ENCODE peak calls at places on chromosomes 6 and 20, in nine cellular contexts. M, C, L, Z, S, W, B, J and P are unnamed samples.

GRCh38 chr6:113776998-113777397 is 80.1 kb upstream of the MARCKS start:
- DNase-seq in M (no peak), C (peak; percentile 70), L (no peak), Z (no peak), S (no peak), W (no peak), B (no peak), J (no peak), P (no peak)

GRCh38 chr6:170142559-170142958 is 148.3 kb downstream of the DLL1 start:
- DNase-seq in M (no peak), C (no peak), L (no peak), Z (no peak), S (no peak), W (no peak), B (no peak), J (no peak), P (no peak)

GRCh38 chr6:43703512-43704429 is 16.2 kb upstream of the MRPS18A start:
- DNase-seq in M (no peak), C (no peak), L (no peak), Z (no peak), S (no peak), W (no peak), B (no peak), J (no peak), P (no peak)

GRCh38 chr20:63652192-63652980 is 838 bp downstream of the STMN3 start:
- DNase-seq in M (peak; percentile 39), C (peak; percentile 32), L (no peak), Z (peak; percentile 50), S (no peak), W (no peak), B (peak; percentile 70), J (peak; percentile 45), P (no peak)

GRCh38 chr20:37356387-37356786 is 10.4 kb downstream of the SRC start:
- DNase-seq in M (no peak), C (no peak), L (no peak), Z (no peak), S (peak; percentile 68), W (peak; percentile 66), B (peak; percentile 80), J (no peak), P (peak; percentile 54)

GRCh38 chr20:11329271-11329670 is 588.4 kb upstream of the BTBD3 start:
- DNase-seq in M (no peak), C (no peak), L (no peak), Z (no peak), S (no peak), W (no peak), B (no peak), J (no peak), P (no peak)

GRCh38 chr20:10605547-10606195 is 68.1 kb downstream of the JAG1 start:
- DNase-seq in M (no peak), C (no peak), L (no peak), Z (no peak), S (no peak), W (no peak), B (no peak), J (no peak), P (no peak)

GRCh38 chr20:19921349-19921793 is 95.8 kb upstream of the NAA20 start:
- DNase-seq in M (no peak), C (peak; percentile 39), L (no peak), Z (no peak), S (peak; percentile 48), W (no peak), B (no peak), J (no peak), P (peak; percentile 61)

GRCh38 chr6:17381429-17382147 is 11.8 kb upstream of the CAP2 start:
- DNase-seq in M (no peak), C (no peak), L (no peak), Z (no peak), S (peak; percentile 50), W (no peak), B (no peak), J (no peak), P (no peak)

GRCh38 chr6:25558155-25558817 is 93.7 kb upstream of the SCGN start:
- DNase-seq in M (no peak), C (no peak), L (no peak), Z (no peak), S (no peak), W (no peak), B (no peak), J (no peak), P (no peak)

GRCh38 chr20:36093025-36093803 is 61.3 kb upstream of the EPB41L1 start:
- DNase-seq in M (peak; percentile 37), C (no peak), L (peak; percentile 27), Z (peak; percentile 30), S (no peak), W (peak; percentile 77), B (peak; percentile 72), J (peak; percentile 31), P (peak; percentile 59)

GRCh38 chr6:157151029-157151428 is 172.3 kb downstream of the TMEM242 start:
- DNase-seq in M (no peak), C (no peak), L (no peak), Z (no peak), S (no peak), W (no peak), B (no peak), J (no peak), P (no peak)

GRCh38 chr20:48189177-48189576 is 403.9 kb upstream of the SULF2 start:
- DNase-seq in M (no peak), C (no peak), L (no peak), Z (no peak), S (no peak), W (no peak), B (no peak), J (no peak), P (no peak)

GRCh38 chr6:161272600-161273355 is 1.1 kb downstream of the AGPAT4 start:
- DNase-seq in M (no peak), C (no peak), L (no peak), Z (no peak), S (peak; percentile 52), W (no peak), B (no peak), J (peak; percentile 86), P (no peak)

GRCh38 chr20:52731086-52731485 is 241.1 kb upstream of the TSHZ2 start:
- DNase-seq in M (no peak), C (peak; percentile 30), L (no peak), Z (no peak), S (no peak), W (no peak), B (no peak), J (no peak), P (peak; percentile 62)

GRCh38 chr6:11323666-11324452 is 91.4 kb upstream of the NEDD9 start:
- DNase-seq in M (no peak), C (no peak), L (no peak), Z (no peak), S (peak; percentile 64), W (peak; percentile 65), B (peak; percentile 63), J (no peak), P (no peak)

GRCh38 chr6:116764961-116765841 is at the start of gene FAM162B:
- DNase-seq in M (no peak), C (peak; percentile 93), L (no peak), Z (no peak), S (no peak), W (no peak), B (peak; percentile 87), J (no peak), P (peak; percentile 91)

GRCh38 chr6:148738939-148739821 is 7.7 kb upstream of the UST start:
- DNase-seq in M (no peak), C (no peak), L (no peak), Z (no peak), S (no peak), W (no peak), B (no peak), J (no peak), P (no peak)

GRCh38 chr6:71393471-71393870 is 104.9 kb downstream of the OGFRL1 start:
- DNase-seq in M (no peak), C (no peak), L (no peak), Z (no peak), S (no peak), W (no peak), B (no peak), J (no peak), P (no peak)

GRCh38 chr6:93858213-93858612 is 438.9 kb upstream of the EPHA7 start:
- DNase-seq in M (no peak), C (no peak), L (no peak), Z (no peak), S (no peak), W (no peak), B (no peak), J (no peak), P (no peak)

GRCh38 chr20:17024513-17025105 is 202.2 kb upstream of the PCSK2 start:
- DNase-seq in M (no peak), C (peak; percentile 77), L (no peak), Z (no peak), S (no peak), W (no peak), B (no peak), J (no peak), P (peak; percentile 95)